ENCODE peak calls at places on chromosomes 3 and 15, in five cellular contexts. I is endothelial cell of umbilical vein, C is RWPE1, N is tibial nerve, D is upper lobe of right lung. X is an unnamed sample.

GRCh38 chr3:152269423-152270144 is 855 bp downstream of the MBNL1 start:
- DNase-seq in I (peak), N (peak), D (no peak), C (peak), X (no peak)

GRCh38 chr3:97264180-97264579 is 449.8 kb downstream of the EPHA6 start:
- DNase-seq in N (no peak), I (no peak), C (no peak), D (no peak), X (no peak)

GRCh38 chr3:53071882-53072431 is 26.1 kb upstream of the SFMBT1 start:
- DNase-seq in C (no peak), N (no peak), D (no peak), I (no peak), X (no peak)

GRCh38 chr3:88369337-88369736 is 219.6 kb downstream of the C3orf38 start:
- DNase-seq in N (no peak), C (no peak), I (no peak), D (no peak), X (no peak)

GRCh38 chr3:45593708-45594601 is 596 bp upstream of the LIMD1 start:
- DNase-seq in I (peak), C (peak), D (peak), N (peak), X (peak)

GRCh38 chr3:181712505-181713299 is 977 bp downstream of the SOX2 start:
- DNase-seq in D (peak), N (peak), C (peak), I (peak), X (peak)

GRCh38 chr15:82393671-82394070 is 35.9 kb upstream of the GOLGA6L9 start:
- DNase-seq in N (no peak), D (no peak), I (no peak), C (no peak), X (no peak)

GRCh38 chr3:30225021-30225420 is 381.4 kb upstream of the TGFBR2 start:
- DNase-seq in I (no peak), D (no peak), C (no peak), N (no peak), X (no peak)

GRCh38 chr3:31106912-31107311 is 212.5 kb upstream of the GADL1 start:
- DNase-seq in C (no peak), D (no peak), I (no peak), N (no peak), X (no peak)

GRCh38 chr3:163891771-163892170 is 1186.5 kb downstream of the SI start:
- DNase-seq in N (no peak), I (no peak), C (no peak), D (no peak), X (no peak)

GRCh38 chr15:42037650-42038049 is 16.8 kb upstream of the PLA2G4E start:
- DNase-seq in N (no peak), C (no peak), I (no peak), D (no peak), X (no peak)

GRCh38 chr3:46693897-46694235 is 387 bp upstream of the ALS2CL start:
- DNase-seq in D (peak), I (peak), C (no peak), N (no peak), X (no peak)

GRCh38 chr15:74399511-74400312 is 32.3 kb upstream of the CYP11A1 start:
- DNase-seq in C (no peak), D (no peak), N (no peak), I (no peak), X (no peak)

GRCh38 chr3:187952849-187953248 is 201.1 kb upstream of the LPP start:
- DNase-seq in D (no peak), I (no peak), C (peak), N (no peak), X (no peak)

GRCh38 chr3:135325726-135326245 is 530.7 kb downstream of the EPHB1 start:
- DNase-seq in D (no peak), C (no peak), N (no peak), I (no peak), X (no peak)

GRCh38 chr3:128969993-128970740 is 23.7 kb downstream of the CFAP92 start:
- DNase-seq in D (no peak), C (peak), I (peak), N (no peak), X (peak)

GRCh38 chr3:109161487-109162108 is 25.1 kb downstream of the C3orf85 start:
- DNase-seq in I (no peak), D (no peak), N (no peak), C (no peak), X (no peak)

GRCh38 chr3:129793947-129794318 is 99.6 kb downstream of the TMCC1 start:
- DNase-seq in I (peak), N (no peak), C (peak), D (no peak), X (no peak)

GRCh38 chr3:187744169-187745151 is 808 bp downstream of the BCL6 start:
- DNase-seq in N (no peak), D (no peak), I (peak), C (peak), X (peak)

GRCh38 chr15:100918690-100919480 is at the start of gene LRRK1:
- DNase-seq in N (no peak), C (peak), D (peak), I (peak), X (no peak)

GRCh38 chr15:75758071-75758872 is 45.6 kb upstream of the CSPG4 start:
- DNase-seq in I (peak), N (peak), C (peak), D (peak), X (peak)

GRCh38 chr3:55160241-55160877 is 232.5 kb upstream of the LRTM1 start:
- DNase-seq in D (no peak), I (no peak), C (no peak), N (no peak), X (no peak)

GRCh38 chr3:118760611-118761606 is 273.7 kb downstream of the IGSF11 start:
- DNase-seq in C (no peak), N (no peak), I (no peak), D (no peak), X (no peak)

GRCh38 chr3:174016186-174016585 is 618.6 kb downstream of the NLGN1 start:
- DNase-seq in N (no peak), I (peak), D (no peak), C (no peak), X (no peak)

GRCh38 chr15:49709815-49710214 is 89.0 kb downstream of the DTWD1 start:
- DNase-seq in I (no peak), D (no peak), N (no peak), C (no peak), X (no peak)

GRCh38 chr3:23809840-23810341 is 4.1 kb downstream of the UBE2E1 start:
- DNase-seq in I (peak), D (no peak), N (no peak), C (no peak), X (no peak)

GRCh38 chr3:197009532-197010019 is 20.0 kb downstream of the MELTF start:
- DNase-seq in N (no peak), C (no peak), D (no peak), I (no peak), X (no peak)

GRCh38 chr3:135528638-135529037 is 436.9 kb upstream of the PPP2R3A start:
- DNase-seq in D (no peak), C (no peak), N (no peak), I (no peak), X (no peak)

GRCh38 chr3:135106445-135106844 is 311.4 kb downstream of the EPHB1 start:
- DNase-seq in D (no peak), I (no peak), N (no peak), C (peak), X (peak)

GRCh38 chr3:114554716-114555115 is 260.9 kb downstream of the TIGIT start:
- DNase-seq in N (no peak), C (no peak), D (no peak), I (no peak), X (no peak)

GRCh38 chr15:45391746-45392711 is 13.7 kb upstream of the GATM start:
- DNase-seq in I (no peak), C (no peak), N (no peak), D (no peak), X (no peak)

GRCh38 chr15:58309993-58310928 is 121.5 kb upstream of the LIPC start:
- DNase-seq in C (no peak), N (no peak), D (peak), I (no peak), X (no peak)

GRCh38 chr3:15542641-15543040 is 21.1 kb upstream of the COLQ start:
- DNase-seq in C (no peak), N (no peak), D (no peak), I (peak), X (no peak)

GRCh38 chr3:113721638-113722037 is 24.4 kb downstream of the NAA50 start:
- DNase-seq in I (no peak), C (no peak), D (no peak), N (no peak), X (no peak)

GRCh38 chr3:50299929-50300680 is 900 bp upstream of the HYAL3 start:
- DNase-seq in C (no peak), D (no peak), I (no peak), N (no peak), X (no peak)
- TF ChIP-seq CTCF in C (no peak), D (no peak), I (no peak), N (no peak), X (no peak)

GRCh38 chr3:169505577-169506155 is 157.8 kb downstream of the MECOM start:
- DNase-seq in N (no peak), D (no peak), I (no peak), C (no peak), X (no peak)
- TF ChIP-seq CTCF in N (no peak), D (no peak), I (no peak), C (no peak), X (no peak)

DNA sequence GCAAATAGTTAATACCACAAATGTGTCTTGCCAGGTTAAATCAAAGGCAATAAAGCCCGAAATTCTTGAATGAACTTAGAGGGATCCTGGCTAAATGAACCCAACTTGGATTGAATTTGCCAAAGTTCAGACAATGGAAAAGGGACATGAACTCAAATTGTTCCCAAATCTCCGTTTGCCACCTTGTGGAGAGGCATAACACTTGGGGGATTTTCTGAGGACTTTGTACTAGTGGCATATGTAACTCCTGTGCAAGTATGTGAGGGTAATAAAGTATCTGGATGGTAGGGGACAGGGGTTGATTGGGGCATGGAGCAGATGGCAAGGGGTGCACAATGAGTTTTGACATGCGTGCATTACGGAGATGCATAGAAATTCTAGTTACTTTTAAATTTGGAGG is 1.3 kb upstream of the TCAIM start:
- DNase-seq in N (no peak), D (no peak), C (no peak), I (no peak), X (no peak)
- TF ChIP-seq CTCF in N (no peak), D (no peak), C (no peak), I (no peak), X (no peak)

GRCh38 chr3:160691151-160691550 is 14.2 kb downstream of the ARL14 start:
- DNase-seq in N (no peak), I (no peak), D (no peak), C (no peak), X (no peak)

GRCh38 chr3:160684368-160684740 is 7.4 kb downstream of the ARL14 start:
- DNase-seq in D (no peak), C (no peak), N (no peak), I (no peak), X (no peak)

GRCh38 chr3:160686955-160687535 is 10.1 kb downstream of the ARL14 start:
- DNase-seq in C (no peak), I (peak), D (no peak), N (no peak), X (no peak)

GRCh38 chr3:160685144-160685766 is 8.3 kb downstream of the ARL14 start:
- DNase-seq in I (no peak), D (no peak), N (no peak), C (no peak), X (no peak)
- TF ChIP-seq CTCF in I (no peak), D (no peak), N (no peak), C (peak), X (peak)

DNA sequence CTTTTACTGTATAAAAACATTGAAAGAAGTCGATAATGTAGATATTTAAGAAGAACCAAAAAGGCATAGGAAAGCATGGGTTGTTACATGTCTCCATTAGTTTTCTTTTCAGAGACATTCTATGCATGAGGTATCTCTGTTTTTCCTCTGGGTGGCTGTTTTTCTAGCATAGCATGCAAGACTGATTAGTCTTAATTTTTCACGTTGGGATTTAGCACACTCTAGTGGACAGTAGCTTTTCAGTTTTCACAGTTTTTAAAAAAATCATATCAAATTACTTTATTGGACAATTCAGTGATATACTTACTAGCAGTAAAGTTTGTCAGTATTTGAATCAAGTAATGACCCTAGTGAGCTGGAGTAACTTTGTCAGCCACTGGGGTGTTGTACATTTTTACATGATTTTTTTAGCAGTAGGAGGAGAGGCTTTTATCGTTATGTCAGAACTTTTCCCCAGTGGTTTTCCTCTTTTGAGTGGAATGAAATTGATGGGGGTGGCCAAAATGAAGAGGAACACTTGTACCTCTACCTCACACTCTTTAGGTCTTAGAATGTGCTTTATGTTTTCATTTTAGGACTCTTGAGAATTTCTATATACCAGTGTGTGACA is 57.2 kb downstream of the SEC22A start:
- DNase-seq in C (peak), I (peak), N (no peak), D (no peak), X (no peak)
- TF ChIP-seq CTCF in C (peak), I (peak), N (peak), D (peak), X (peak)

DNA sequence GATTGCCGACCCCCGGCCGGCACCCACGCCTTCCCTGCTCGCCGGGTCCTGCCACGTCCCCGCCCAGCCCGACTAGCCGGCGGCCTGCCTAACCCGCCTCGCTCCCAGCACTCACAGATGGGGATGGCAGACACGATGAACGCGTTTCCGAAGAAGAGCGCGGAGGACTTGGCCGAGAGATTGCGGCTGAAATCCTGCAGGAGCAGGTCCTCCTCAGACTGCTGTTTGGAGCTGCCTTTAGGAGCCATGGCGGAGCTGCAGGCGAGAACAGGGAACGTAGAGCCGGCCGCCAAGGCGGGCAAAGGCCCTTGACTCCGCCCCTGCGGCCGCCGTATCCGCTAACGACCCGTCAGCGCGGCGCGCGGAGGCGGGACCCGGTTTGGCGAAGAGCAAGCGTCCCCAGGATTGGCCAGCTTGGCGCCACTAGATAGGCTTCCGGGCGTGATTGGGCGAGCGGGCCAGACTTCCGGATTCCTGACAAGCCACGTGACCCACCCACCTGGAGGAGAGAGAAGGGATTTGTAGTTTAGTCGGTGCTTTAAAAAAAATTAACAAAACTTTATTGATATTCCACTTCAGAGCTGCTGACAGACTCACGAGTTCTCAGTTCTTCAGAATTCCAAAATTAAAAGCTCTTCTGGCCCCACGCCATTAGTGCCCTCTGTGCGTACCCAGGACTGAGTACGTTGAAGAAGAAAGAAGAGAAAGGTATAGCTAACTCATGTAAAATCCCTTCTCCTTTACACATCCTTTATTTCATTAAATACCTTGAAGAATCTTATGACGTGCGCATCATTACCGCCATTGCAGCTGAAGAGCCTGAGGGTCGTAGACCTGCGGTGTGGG is at the start of gene SSR3:
- DNase-seq in I (peak), D (peak), N (peak), C (peak), X (peak)
- TF ChIP-seq CTCF in I (no peak), D (peak), N (peak), C (no peak), X (peak)

GRCh38 chr3:16810013-16810412 is 74.7 kb upstream of the PLCL2 start:
- DNase-seq in D (no peak), N (no peak), I (no peak), C (no peak), X (no peak)

GRCh38 chr3:16807441-16807840 is 77.3 kb upstream of the PLCL2 start:
- DNase-seq in D (no peak), I (peak), N (no peak), C (no peak), X (no peak)

GRCh38 chr3:16809482-16809881 is 75.3 kb upstream of the PLCL2 start:
- DNase-seq in D (no peak), I (no peak), C (no peak), N (no peak), X (no peak)

GRCh38 chr3:16807981-16808380 is 76.8 kb upstream of the PLCL2 start:
- DNase-seq in I (no peak), D (no peak), C (no peak), N (no peak), X (no peak)

GRCh38 chr3:16808393-16809107 is 76.2 kb upstream of the PLCL2 start:
- DNase-seq in C (no peak), D (no peak), N (no peak), I (no peak), X (no peak)
- TF ChIP-seq CTCF in C (no peak), D (no peak), N (no peak), I (no peak), X (no peak)

GRCh38 chr3:11385908-11386307 is 113.7 kb downstream of the ATG7 start:
- DNase-seq in C (no peak), I (peak), D (no peak), N (no peak), X (no peak)

GRCh38 chr3:11382146-11382545 is 109.9 kb downstream of the ATG7 start:
- DNase-seq in D (no peak), C (no peak), N (no peak), I (no peak), X (no peak)

GRCh38 chr3:11386413-11387155 is 114.4 kb downstream of the ATG7 start:
- DNase-seq in D (no peak), N (no peak), I (peak), C (no peak), X (no peak)

GRCh38 chr3:11385329-11385728 is 113.1 kb downstream of the ATG7 start:
- DNase-seq in C (no peak), N (no peak), I (peak), D (no peak), X (no peak)

DNA sequence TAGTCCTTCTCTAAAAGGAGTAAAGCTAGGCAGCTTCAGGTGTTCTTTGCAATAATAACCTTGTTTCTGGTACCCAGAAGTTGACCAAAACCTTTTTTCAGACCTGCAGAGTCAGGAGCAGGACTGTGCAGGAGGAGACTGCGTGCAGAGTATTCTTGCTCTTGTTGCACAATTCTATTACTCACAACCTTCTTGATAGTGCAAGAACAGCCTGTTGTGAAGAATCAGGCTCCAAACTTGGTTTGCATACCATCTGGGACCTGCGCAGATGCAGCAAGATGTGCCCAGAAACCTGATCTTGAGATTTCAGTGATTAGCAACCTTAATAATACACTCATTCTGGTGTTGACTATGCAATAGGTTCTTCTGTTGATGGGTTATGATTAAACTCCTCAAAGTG is 111.9 kb downstream of the ATG7 start:
- DNase-seq in D (no peak), C (no peak), I (no peak), N (no peak), X (no peak)
- TF ChIP-seq CTCF in D (no peak), C (no peak), I (no peak), N (no peak), X (no peak)

GRCh38 chr3:106827515-106828213 is 549.6 kb upstream of the CCDC54 start:
- DNase-seq in I (no peak), N (no peak), D (no peak), C (peak), X (no peak)
- TF ChIP-seq CTCF in I (no peak), N (no peak), D (no peak), C (no peak), X (no peak)

GRCh38 chr3:112115806-112116383 is 17.2 kb downstream of the GCSAM start:
- DNase-seq in D (no peak), C (no peak), I (no peak), N (no peak), X (no peak)

GRCh38 chr3:112114558-112115160 is 18.4 kb downstream of the GCSAM start:
- DNase-seq in D (no peak), C (no peak), N (no peak), I (no peak), X (no peak)

GRCh38 chr3:112109313-112109712 is 23.1 kb downstream of the C3orf52 start:
- DNase-seq in D (no peak), I (no peak), C (no peak), N (no peak), X (no peak)

GRCh38 chr3:112115161-112115739 is 17.8 kb downstream of the GCSAM start:
- DNase-seq in I (no peak), N (no peak), D (no peak), C (no peak), X (no peak)

GRCh38 chr3:112111785-112112402 is 21.2 kb downstream of the GCSAM start:
- DNase-seq in D (no peak), N (no peak), C (peak), I (peak), X (no peak)
- TF ChIP-seq CTCF in D (peak), N (peak), C (peak), I (peak), X (peak)